ENCODE peak calls at places on chromosomes 11 and 22, in four cellular contexts. J is heart left ventricle; R is naive thymus-derived CD4-positive, alpha-beta T cell; L is mammary epithelial cell. H is an unnamed sample.
A peak's percentile ranks its signal among the peaks of the same experiment; 100 is the strongest.

GRCh38 chr11:57283231-57283990 is 41.3 kb downstream of the TNKS1BP1 start:
- DNase-seq in J (no peak), L (no peak), R (no peak), H (no peak)

GRCh38 chr11:34274712-34275398 is 83.0 kb downstream of the ABTB2 start:
- DNase-seq in L (peak; percentile 99), J (peak; percentile 82), R (no peak), H (no peak)

GRCh38 chr11:134658481-134659080 is 246.5 kb upstream of the B3GAT1 start:
- DNase-seq in J (no peak), R (no peak), L (no peak), H (no peak)

GRCh38 chr11:36069576-36070214 is 125.8 kb downstream of the LDLRAD3 start:
- DNase-seq in R (no peak), J (no peak), L (peak; percentile 52), H (no peak)

GRCh38 chr11:115168686-115169085 is 335.5 kb downstream of the CADM1 start:
- DNase-seq in L (no peak), R (no peak), J (no peak), H (no peak)

GRCh38 chr11:61329871-61330270 is 3.0 kb downstream of the DDB1 start:
- DNase-seq in L (no peak), R (no peak), J (no peak), H (no peak)

GRCh38 chr11:11425806-11426205 is 72.8 kb upstream of the CSNK2A3 start:
- DNase-seq in J (no peak), R (no peak), L (no peak), H (no peak)

GRCh38 chr22:21926728-21927127 is 25.9 kb downstream of the PPM1F start:
- DNase-seq in J (no peak), R (no peak), L (no peak), H (no peak)

GRCh38 chr11:27600656-27601055 is 94.1 kb upstream of the LIN7C start:
- DNase-seq in R (no peak), L (no peak), J (no peak), H (no peak)

GRCh38 chr11:12075822-12076821 is 34.3 kb upstream of the MICAL2 start:
- DNase-seq in R (no peak), L (peak; percentile 100), J (no peak), H (no peak)

GRCh38 chr11:65506770-65507485 is 8.1 kb downstream of the MALAT1 start:
- DNase-seq in R (no peak), J (peak; percentile 39), L (no peak), H (peak; percentile 42)

GRCh38 chr11:10325398-10326079 is 20.7 kb downstream of the ADM start:
- DNase-seq in J (no peak), R (no peak), L (no peak), H (no peak)

GRCh38 chr11:2512431-2513407 is 67.9 kb downstream of the KCNQ1 start:
- DNase-seq in J (peak; percentile 10), L (no peak), R (peak; percentile 16), H (no peak)

GRCh38 chr11:17164361-17165246 is 43.2 kb downstream of the PIK3C2A start:
- DNase-seq in R (no peak), L (peak; percentile 3), J (no peak), H (no peak)

GRCh38 chr11:105862736-105863367 is 159.2 kb downstream of the MSANTD4 start:
- DNase-seq in L (peak; percentile 35), J (no peak), R (no peak), H (no peak)

GRCh38 chr11:1230456-1231395 is 7.9 kb downstream of the MUC5B start:
- DNase-seq in R (no peak), J (no peak), L (peak; percentile 35), H (no peak)

GRCh38 chr22:42560381-42560780 is 6.6 kb downstream of the SERHL2 start:
- DNase-seq in J (no peak), R (no peak), L (no peak), H (no peak)

GRCh38 chr11:110429614-110430266 is at the start of gene FDX1:
- DNase-seq in R (peak; percentile 90), J (peak; percentile 79), L (peak; percentile 70), H (peak; percentile 80)

GRCh38 chr11:70583781-70584218 is 185.5 kb downstream of the CTTN start:
- DNase-seq in R (no peak), J (no peak), L (no peak), H (no peak)

GRCh38 chr11:33778682-33779081 is 4.4 kb upstream of the FBXO3 start:
- DNase-seq in J (no peak), R (no peak), L (no peak), H (no peak)

GRCh38 chr11:116132273-116132978 is 628.2 kb upstream of the CADM1 start:
- DNase-seq in L (no peak), R (no peak), J (no peak), H (no peak)

GRCh38 chr11:14454861-14455632 is 44.6 kb downstream of the COPB1 start:
- DNase-seq in R (no peak), J (no peak), L (no peak), H (peak; percentile 63)

GRCh38 chr11:16814410-16815046 is 76.1 kb downstream of the C11orf58 start:
- DNase-seq in L (no peak), R (no peak), J (no peak), H (no peak)

GRCh38 chr22:32561756-32562155 is 87.1 kb downstream of the FBXO7 start:
- DNase-seq in L (no peak), J (no peak), R (no peak), H (no peak)

GRCh38 chr11:32090774-32091370 is at the start of gene RCN1:
- DNase-seq in L (peak; percentile 35), R (peak; percentile 64), J (peak; percentile 80), H (no peak)

GRCh38 chr11:78291754-78292108 is 103.0 kb downstream of the USP35 start:
- DNase-seq in J (no peak), R (no peak), L (no peak), H (peak; percentile 82)

GRCh38 chr11:16966633-16967346 is 47.4 kb downstream of the PLEKHA7 start:
- DNase-seq in J (no peak), R (no peak), L (no peak), H (no peak)

GRCh38 chr11:13334068-13334785 is 56.6 kb downstream of the BMAL1 start:
- DNase-seq in J (no peak), R (no peak), L (peak; percentile 46), H (no peak)

GRCh38 chr11:76269247-76269646 is 62.9 kb upstream of the WNT11 start:
- DNase-seq in R (no peak), L (no peak), J (no peak), H (no peak)

GRCh38 chr11:15742626-15743243 is 613.6 kb downstream of the SOX6 start:
- DNase-seq in L (peak; percentile 9), J (no peak), R (no peak), H (no peak)
- H3K27ac ChIP-seq in L (no peak overlapping the region), J (no peak overlapping the region), R (no peak overlapping the region), H (no peak overlapping the region)

GRCh38 chr11:63763506-63764200 is 4.9 kb downstream of the ZFTA start:
- DNase-seq in R (no peak), L (no peak), J (peak; percentile 41), H (no peak)

GRCh38 chr11:63761173-63761572 is 7.4 kb downstream of the ZFTA start:
- DNase-seq in J (no peak), R (no peak), L (no peak), H (no peak)

GRCh38 chr11:63760487-63761079 is 8.0 kb downstream of the ZFTA start:
- DNase-seq in R (no peak), J (no peak), L (no peak), H (no peak)

GRCh38 chr11:63762662-63763505 is 5.7 kb downstream of the ZFTA start:
- DNase-seq in L (no peak), J (peak; percentile 58), R (no peak), H (no peak)

GRCh38 chr11:63761870-63762661 is 6.5 kb downstream of the ZFTA start:
- DNase-seq in J (peak; percentile 29), R (no peak), L (no peak), H (no peak)
- H3K4me3 ChIP-seq in J (peak overlapping the region; percentile 8), R (no peak overlapping the region), L (no peak overlapping the region), H (no peak overlapping the region)

GRCh38 chr22:45742866-45743450 is 71.3 kb downstream of the ATXN10 start:
- DNase-seq in L (peak; percentile 9), R (no peak), J (no peak), H (no peak)

GRCh38 chr22:45740236-45740635 is 68.6 kb downstream of the ATXN10 start:
- DNase-seq in R (no peak), L (no peak), J (no peak), H (no peak)

GRCh38 chr22:45743687-45744086 is 72.1 kb downstream of the ATXN10 start:
- DNase-seq in R (no peak), L (no peak), J (peak; percentile 18), H (no peak)

DNA sequence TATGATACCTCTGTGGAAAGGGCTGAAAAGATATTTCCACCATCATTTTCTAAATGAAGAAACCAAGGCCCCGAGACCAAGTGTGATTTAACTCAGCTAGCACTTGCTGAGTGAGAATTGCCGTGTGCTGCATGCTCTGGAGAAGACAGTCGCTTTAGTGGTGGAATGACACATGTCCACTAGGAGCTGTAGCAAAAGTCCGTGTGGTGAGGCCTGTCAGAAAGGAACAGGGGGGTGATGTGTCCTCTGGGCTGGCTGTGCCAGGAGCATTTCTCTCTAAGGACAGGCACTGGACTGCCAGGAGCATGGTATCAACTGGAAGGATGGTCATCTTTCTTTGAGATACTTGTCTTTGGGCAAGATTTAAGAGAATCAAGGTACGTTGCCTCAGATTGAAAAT is 72.8 kb downstream of the ATXN10 start:
- DNase-seq in L (no peak), J (no peak), R (no peak), H (no peak)
- H3K27ac ChIP-seq in L (no peak overlapping the region), J (no peak overlapping the region), R (no peak overlapping the region), H (no peak overlapping the region)

DNA sequence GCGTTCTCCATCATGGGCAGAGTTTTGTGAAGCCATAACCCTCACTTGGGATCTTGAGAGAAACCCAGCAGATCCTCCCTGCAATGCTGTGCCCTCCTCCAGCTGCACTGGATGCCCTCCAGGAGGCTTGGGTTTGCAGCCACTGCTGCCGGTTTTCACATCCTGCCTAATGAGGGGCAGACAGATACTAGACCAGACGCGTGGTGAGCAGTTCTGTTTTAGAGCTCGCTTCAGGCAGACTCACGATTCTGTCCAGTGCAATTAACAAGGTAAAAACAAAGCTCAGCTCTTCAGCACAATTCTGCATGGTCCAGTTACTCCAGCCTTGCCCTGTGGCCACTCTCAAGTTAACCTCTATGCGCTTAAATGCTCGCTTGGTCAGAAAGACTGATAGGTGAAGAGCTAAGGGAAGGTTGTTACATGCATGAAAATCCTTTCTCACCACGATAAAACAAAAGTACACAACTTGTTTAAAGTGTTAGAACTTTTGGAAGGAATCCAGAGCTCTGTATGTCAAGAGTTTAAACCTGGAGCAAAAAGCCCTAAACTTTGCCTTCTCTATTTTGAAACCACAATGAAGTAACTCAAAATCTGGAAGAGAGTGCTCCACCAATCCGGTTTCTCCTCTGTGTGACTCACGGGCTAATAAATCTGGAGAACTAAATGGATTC is 292.3 kb upstream of the FAT3 start:
- DNase-seq in L (no peak), R (no peak), J (no peak), H (no peak)
- H3K4me3 ChIP-seq in L (no peak overlapping the region), R (no peak overlapping the region), J (no peak overlapping the region), H (no peak overlapping the region)

GRCh38 chr22:41442240-41442792 is 4.3 kb downstream of the TOB2 start:
- DNase-seq in J (no peak), R (no peak), L (no peak), H (no peak)
- H3K27ac ChIP-seq in J (peak overlapping the region; percentile 20), R (no peak overlapping the region), L (no peak overlapping the region), H (no peak overlapping the region)

GRCh38 chr11:9139628-9140357 is 48.4 kb upstream of the SCUBE2 start:
- DNase-seq in R (no peak), L (no peak), J (no peak), H (no peak)
- H3K4me3 ChIP-seq in R (no peak overlapping the region), L (no peak overlapping the region), J (no peak overlapping the region), H (no peak overlapping the region)